ENCODE peak calls at places on chromosomes 11 and 22, in seven cellular contexts. O, D, R, L, F, V and M are unnamed samples.

GRCh38 chr22:42921301-42921700 is 64.2 kb upstream of the ARFGAP3 start:
- DNase-seq in D (no peak), V (no peak), F (no peak), R (no peak), L (no peak), O (no peak), M (peak)

GRCh38 chr11:26901162-26901561 is 92.8 kb upstream of the FIBIN start:
- DNase-seq in L (no peak), F (no peak), D (no peak), V (no peak), O (no peak), R (peak), M (no peak)

GRCh38 chr11:63920870-63921417 is 4.0 kb upstream of the RCOR2 start:
- DNase-seq in V (no peak), O (no peak), L (peak), D (no peak), F (no peak), R (no peak), M (no peak)

GRCh38 chr22:19870153-19871022 is 15.7 kb upstream of the GNB1L start:
- DNase-seq in F (no peak), L (peak), V (no peak), O (no peak), D (no peak), R (no peak), M (no peak)

GRCh38 chr22:48259991-48260670 is 1497.7 kb downstream of the TBC1D22A start:
- DNase-seq in V (peak), D (no peak), R (no peak), O (no peak), F (no peak), L (no peak), M (no peak)

GRCh38 chr11:71368966-71369365 is 79.2 kb downstream of the DHCR7 start:
- DNase-seq in F (no peak), L (no peak), R (no peak), V (no peak), D (no peak), O (no peak), M (no peak)

GRCh38 chr22:40220316-40221054 is 42.8 kb downstream of the TNRC6B start:
- DNase-seq in O (no peak), F (no peak), L (no peak), R (no peak), D (no peak), V (no peak), M (no peak)

GRCh38 chr22:38467904-38468760 is at the start of gene KDELR3:
- DNase-seq in F (no peak), R (peak), O (peak), V (peak), D (no peak), L (peak), M (peak)

GRCh38 chr11:74417379-74417804 is 19.2 kb upstream of the PGM2L1 start:
- DNase-seq in O (no peak), D (no peak), R (peak), V (no peak), L (no peak), F (no peak), M (peak)

GRCh38 chr11:109853156-109853776 is 239.9 kb upstream of the ZC3H12C start:
- DNase-seq in V (no peak), L (no peak), O (peak), D (no peak), F (no peak), R (peak), M (peak)

GRCh38 chr22:44538071-44538470 is 40.0 kb upstream of the RTL6 start:
- DNase-seq in D (no peak), V (no peak), L (no peak), F (no peak), O (peak), R (no peak), M (peak)

GRCh38 chr11:102534261-102534872 is 3.8 kb upstream of the MMP7 start:
- DNase-seq in D (no peak), F (no peak), L (no peak), R (no peak), V (no peak), O (peak), M (no peak)

GRCh38 chr22:48477031-48477721 is 1350.5 kb downstream of the BRD1 start:
- DNase-seq in F (no peak), D (no peak), L (peak), R (no peak), O (no peak), V (peak), M (no peak)

GRCh38 chr11:126164781-126165180 is 46.7 kb downstream of the RPUSD4 start:
- DNase-seq in V (no peak), F (no peak), O (no peak), L (no peak), D (no peak), R (no peak), M (no peak)

GRCh38 chr11:1198766-1199688 is 23.8 kb upstream of the MUC5B start:
- DNase-seq in O (no peak), V (no peak), F (no peak), L (peak), D (no peak), R (no peak), M (no peak)

GRCh38 chr11:121567988-121568387 is 115.2 kb upstream of the SORL1-AS1 start:
- DNase-seq in L (no peak), R (no peak), V (no peak), D (no peak), F (no peak), O (no peak), M (no peak)

GRCh38 chr11:74025467-74026166 is 16.7 kb upstream of the UCP3 start:
- DNase-seq in D (no peak), R (peak), L (no peak), O (peak), V (no peak), F (no peak), M (peak)

GRCh38 chr22:19871023-19871844 is 16.6 kb upstream of the GNB1L start:
- DNase-seq in O (no peak), R (no peak), L (no peak), V (no peak), D (no peak), F (no peak), M (no peak)

GRCh38 chr11:11481371-11481770 is 128.3 kb upstream of the CSNK2A3 start:
- DNase-seq in O (no peak), V (no peak), D (no peak), R (no peak), L (no peak), F (no peak), M (no peak)